ENCODE peak calls at places on chromosomes 4 and X, in six cellular contexts. O, E, H, A, G and V are unnamed samples. For H3K36me3, the result is how much of the 10 kb centered on the place peaks cover.

GRCh38 chr4:187183351-187183750 is 459.7 kb upstream of the FAT1 start:
- DNase-seq in H (no peak), E (no peak), G (no peak), O (no peak), A (no peak), V (no peak)

GRCh38 chr4:73964862-73965611 is 16.8 kb downstream of the PF4 start:
- DNase-seq in E (no peak), O (no peak), G (no peak), A (no peak), H (no peak), V (no peak)

GRCh38 chrX:45404206-45404605 is 203.5 kb upstream of the DIPK2B start:
- DNase-seq in A (no peak), H (no peak), E (no peak), O (no peak), G (no peak), V (no peak)

GRCh38 chr4:83267121-83267834 is 17.3 kb downstream of the COQ2 start:
- DNase-seq in G (no peak), A (no peak), O (peak), E (no peak), H (no peak), V (no peak)

GRCh38 chr4:675980-676870 is 1.9 kb downstream of the MYL5 start:
- DNase-seq in H (peak), G (no peak), O (no peak), E (no peak), A (no peak), V (no peak)

GRCh38 chr4:100372432-100372831 is 145.4 kb downstream of the EMCN start:
- DNase-seq in A (no peak), O (no peak), H (no peak), G (no peak), E (no peak), V (no peak)

GRCh38 chr4:12595986-12596385 is 888.2 kb downstream of the RAB28 start:
- DNase-seq in E (no peak), A (no peak), O (no peak), H (no peak), G (no peak), V (no peak)

GRCh38 chr4:92520563-92520962 is 216.8 kb downstream of the GRID2 start:
- DNase-seq in O (no peak), G (no peak), H (no peak), E (no peak), A (no peak), V (no peak)

GRCh38 chr4:48748949-48749596 is 31.0 kb downstream of the FRYL start:
- DNase-seq in O (peak), A (no peak), E (no peak), H (no peak), G (no peak), V (no peak)

GRCh38 chr4:56937262-56937661 is 29.6 kb downstream of the REST start:
- DNase-seq in H (no peak), E (no peak), G (no peak), A (no peak), O (peak), V (no peak)

GRCh38 chr4:48635310-48635709 is 144.8 kb downstream of the FRYL start:
- DNase-seq in O (no peak), H (no peak), E (no peak), G (no peak), A (no peak), V (no peak)

GRCh38 chrX:153405426-153405825 is 4.3 kb upstream of the PNMA6E start:
- DNase-seq in O (no peak), E (no peak), A (no peak), H (peak), G (no peak), V (no peak)

GRCh38 chr4:4488405-4489404 is 53.1 kb downstream of the STX18 start:
- DNase-seq in G (peak), O (peak), A (peak), H (no peak), E (peak), V (peak)

GRCh38 chr4:82562553-82562854 is 716 bp upstream of the TMEM150C start:
- DNase-seq in G (no peak), A (no peak), H (no peak), O (no peak), E (no peak), V (no peak)

GRCh38 chrX:22594771-22595170 is 322.1 kb downstream of the CBLL2 start:
- DNase-seq in O (no peak), H (no peak), E (no peak), G (no peak), A (no peak), V (no peak)

GRCh38 chrX:11944486-11944885 is 186.4 kb downstream of the MSL3 start:
- DNase-seq in G (peak), A (no peak), E (no peak), H (no peak), O (peak), V (no peak)

GRCh38 chr4:76601791-76602190 is 166.8 kb downstream of the SHROOM3 start:
- DNase-seq in A (no peak), O (no peak), E (no peak), H (no peak), G (peak), V (no peak)

GRCh38 chr4:120874792-120875774 is 47.4 kb downstream of the PRDM5 start:
- DNase-seq in A (no peak), O (no peak), E (no peak), H (peak), G (no peak), V (no peak)

GRCh38 chrX:118702741-118703140 is 24.7 kb upstream of the IL13RA1 start:
- DNase-seq in E (no peak), G (no peak), O (no peak), H (no peak), A (no peak), V (no peak)

GRCh38 chr4:172895699-172896098 is 272.9 kb upstream of the GALNT7 start:
- DNase-seq in A (no peak), E (no peak), H (no peak), G (no peak), O (no peak), V (no peak)

GRCh38 chr4:120291541-120291940 is 224.9 kb upstream of the MAD2L1 start:
- DNase-seq in O (no peak), E (no peak), H (no peak), G (no peak), A (no peak), V (no peak)

GRCh38 chrX:31708116-31708515 is 636.3 kb upstream of the FTHL17 start:
- DNase-seq in E (no peak), H (no peak), O (peak), A (no peak), G (no peak), V (no peak)

GRCh38 chr4:80239480-80239879 is 27.0 kb upstream of the FGF5 start:
- DNase-seq in G (no peak), E (no peak), O (no peak), H (no peak), A (no peak), V (no peak)

GRCh38 chrX:71998836-71999509 is 88.3 kb downstream of the NHSL2 start:
- DNase-seq in O (no peak), E (no peak), H (no peak), A (no peak), G (peak), V (no peak)

GRCh38 chr4:186570193-186570996 is 15.0 kb upstream of the MTNR1A start:
- DNase-seq in E (no peak), A (no peak), G (no peak), H (no peak), O (peak), V (no peak)

GRCh38 chr4:182916483-182917181 is 554 bp downstream of the DCTD start:
- DNase-seq in A (peak), E (peak), H (peak), G (no peak), O (peak), V (no peak)

GRCh38 chrX:8067754-8068469 is 103.2 kb downstream of the VCX2 start:
- DNase-seq in H (no peak), E (no peak), O (no peak), A (no peak), G (no peak), V (no peak)

GRCh38 chr4:163380703-163381102 is 37.0 kb downstream of the NPY5R start:
- DNase-seq in G (no peak), H (no peak), A (no peak), E (no peak), O (no peak), V (no peak)

GRCh38 chr4:124025423-124025822 is 628.8 kb downstream of the SPRY1 start:
- DNase-seq in A (no peak), G (no peak), H (no peak), E (no peak), O (peak), V (no peak)

GRCh38 chr4:93814141-93814540 is 14.4 kb upstream of the ATOH1 start:
- DNase-seq in H (no peak), E (no peak), G (no peak), O (no peak), A (no peak), V (no peak)

GRCh38 chr4:13920901-13921300 is 293.4 kb upstream of the BOD1L1 start:
- DNase-seq in E (no peak), G (no peak), H (no peak), A (no peak), O (peak), V (peak)

GRCh38 chr4:76634239-76634638 is 199.2 kb downstream of the SHROOM3 start:
- DNase-seq in H (no peak), A (no peak), O (peak), G (no peak), E (no peak), V (no peak)

GRCh38 chr4:14446311-14446710 is 556.0 kb upstream of the CPEB2 start:
- DNase-seq in H (no peak), O (peak), A (no peak), E (no peak), G (no peak), V (no peak)

GRCh38 chrX:17432158-17432557 is 57.2 kb downstream of the NHS start:
- DNase-seq in E (no peak), H (no peak), G (no peak), O (no peak), A (no peak), V (no peak)

GRCh38 chrX:102697506-102697905 is 14.7 kb upstream of the GPRASP2 start:
- DNase-seq in G (no peak), O (peak), H (no peak), A (no peak), E (no peak), V (no peak)

GRCh38 chrX:21985332-21985777 is 44.8 kb downstream of the SMS start:
- DNase-seq in O (peak), H (no peak), G (peak), A (peak), E (peak), V (peak)

GRCh38 chr4:2930821-2931764 is 32.1 kb downstream of the NOP14 start:
- DNase-seq in O (no peak), G (no peak), E (peak), H (peak), A (peak), V (no peak)
- H3K27ac ChIP-seq in O (no peak), G (no peak), E (peak), H (peak), A (peak), V (peak)

DNA sequence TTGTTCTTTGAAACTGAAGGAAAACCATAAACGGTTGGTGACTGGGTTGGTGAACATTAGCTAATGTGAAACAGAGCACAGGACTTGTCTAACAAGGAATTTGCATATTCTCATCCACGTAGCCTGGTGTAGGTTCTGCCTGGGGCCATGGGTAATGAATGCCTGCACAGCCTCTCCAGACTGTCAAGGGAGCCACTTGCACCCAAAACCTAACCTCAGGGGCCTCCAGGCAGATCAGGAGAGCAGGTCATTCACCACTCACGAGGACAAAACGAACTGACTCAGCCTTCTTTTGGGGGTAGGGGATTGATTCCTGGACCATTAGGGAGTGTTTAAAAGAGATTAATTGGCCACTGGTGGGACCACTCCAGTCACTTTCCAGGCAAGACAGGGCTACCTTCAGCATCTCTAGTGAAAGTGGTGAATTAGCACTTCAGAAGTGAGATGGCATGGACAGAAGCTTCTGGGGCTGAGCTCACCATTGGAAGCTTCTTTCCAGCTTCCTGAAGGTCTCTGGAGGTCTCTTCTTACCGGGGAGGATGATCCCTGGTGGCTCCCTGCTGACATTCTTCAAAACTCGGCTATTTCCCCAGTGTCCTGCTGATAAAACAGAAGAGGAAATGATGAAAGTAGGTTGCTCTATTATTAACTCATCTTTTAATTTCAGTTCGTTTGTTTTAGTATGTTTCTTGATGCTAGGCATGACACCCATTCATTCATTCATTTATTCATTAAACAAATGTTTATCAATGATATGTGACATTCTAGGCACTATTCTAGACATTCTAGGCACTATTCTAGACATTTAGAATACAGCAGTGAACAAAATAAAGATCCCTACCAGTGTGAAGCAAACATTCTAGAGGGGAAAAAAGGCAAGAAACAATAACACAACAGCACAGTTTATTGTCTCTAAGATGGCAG is 104.5 kb upstream of the LNX1 start:
- DNase-seq in H (no peak), A (no peak), E (no peak), G (no peak), O (no peak), V (no peak)
- H3K4me3 ChIP-seq in H (no peak), A (no peak), E (no peak), G (no peak), O (no peak), V (no peak)

GRCh38 chr4:169137555-169137920 is 127.5 kb upstream of the CBR4 start:
- DNase-seq in H (no peak), O (no peak), E (no peak), A (no peak), G (no peak), V (no peak)

GRCh38 chr4:169136330-169136729 is 126.3 kb upstream of the CBR4 start:
- DNase-seq in H (no peak), A (no peak), G (no peak), E (no peak), O (no peak), V (no peak)

GRCh38 chr4:169133932-169134331 is 123.9 kb upstream of the CBR4 start:
- DNase-seq in H (no peak), O (no peak), G (no peak), A (no peak), E (no peak), V (no peak)

GRCh38 chr4:169136796-169137554 is 126.9 kb upstream of the CBR4 start:
- DNase-seq in H (no peak), A (no peak), E (no peak), O (no peak), G (no peak), V (no peak)

GRCh38 chr4:169135776-169136175 is 125.7 kb upstream of the CBR4 start:
- DNase-seq in A (no peak), O (no peak), E (no peak), H (no peak), G (no peak), V (no peak)
- H3K36me3 ChIP-seq in A (under half), O (half or more), E (under half), H (half or more), G (under half), V (under half)

GRCh38 chr4:87306056-87306455 is 16.6 kb downstream of the HSD17B13 start:
- DNase-seq in O (no peak), G (no peak), E (no peak), A (no peak), H (no peak), V (no peak)

GRCh38 chr4:87311684-87312083 is 11.0 kb downstream of the HSD17B13 start:
- DNase-seq in E (no peak), G (no peak), A (no peak), O (no peak), H (no peak), V (no peak)

GRCh38 chr4:87313756-87314155 is 8.9 kb downstream of the HSD17B13 start:
- DNase-seq in O (no peak), H (no peak), E (no peak), A (no peak), G (no peak), V (no peak)

GRCh38 chr4:87309625-87310024 is 13.1 kb downstream of the HSD17B13 start:
- DNase-seq in G (no peak), O (peak), E (no peak), A (no peak), H (no peak), V (no peak)

GRCh38 chr4:87310691-87311335 is 11.9 kb downstream of the HSD17B13 start:
- DNase-seq in O (no peak), G (no peak), A (no peak), E (no peak), H (no peak), V (no peak)
- H3K27ac ChIP-seq in O (no peak), G (no peak), A (no peak), E (no peak), H (no peak), V (no peak)

DNA sequence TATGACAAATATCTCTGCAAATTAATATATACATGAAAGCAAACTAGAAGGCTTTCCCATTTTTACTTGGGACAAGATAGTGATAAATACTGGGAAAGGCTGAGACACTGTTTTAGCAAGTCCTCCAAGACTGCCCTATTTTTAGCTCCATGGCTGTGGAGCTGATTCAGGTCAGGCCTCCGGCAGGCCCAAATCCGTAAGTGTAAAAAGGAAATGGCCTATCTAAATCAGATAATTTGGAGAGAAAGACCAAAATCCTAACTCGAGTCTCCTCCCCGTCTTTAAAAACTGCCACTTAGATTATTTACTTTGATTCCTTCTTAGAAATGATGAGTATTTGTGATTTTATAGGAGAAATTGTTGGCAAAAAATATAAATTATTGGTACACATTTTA is 2.9 kb downstream of the OTUD4 start:
- DNase-seq in O (no peak), E (no peak), G (no peak), A (no peak), H (no peak), V (no peak)
- H3K4me3 ChIP-seq in O (peak), E (peak), G (peak), A (peak), H (peak), V (peak)

GRCh38 chr4:145762719-145763118 is 82.8 kb downstream of the C4orf51 start:
- DNase-seq in O (no peak), E (no peak), H (no peak), G (no peak), A (no peak), V (no peak)

GRCh38 chr4:145760961-145761929 is 81.3 kb downstream of the C4orf51 start:
- DNase-seq in G (no peak), E (peak), O (no peak), A (peak), H (peak), V (no peak)

GRCh38 chr4:145760176-145760575 is 80.2 kb downstream of the C4orf51 start:
- DNase-seq in E (no peak), G (no peak), A (no peak), H (no peak), O (no peak), V (no peak)

GRCh38 chr4:145766273-145766672 is 86.3 kb downstream of the C4orf51 start:
- DNase-seq in E (no peak), G (no peak), O (no peak), A (no peak), H (no peak), V (no peak)

GRCh38 chr4:145763399-145763798 is 83.5 kb downstream of the C4orf51 start:
- DNase-seq in A (no peak), G (no peak), O (no peak), E (no peak), H (no peak), V (no peak)
- H3K36me3 ChIP-seq in A (half or more), G (under half), O (under half), E (under half), H (half or more), V (under half)

GRCh38 chrX:104324461-104324860 is 69.7 kb upstream of the ESX1 start:
- DNase-seq in A (no peak), G (no peak), E (no peak), O (no peak), H (no peak), V (no peak)
- H3K27ac ChIP-seq in A (no peak), G (no peak), E (no peak), O (peak), H (no peak), V (no peak)